ENCODE peak calls at places on chromosomes 11 and 22, in seven cellular contexts. C is transverse colon, A is psoas muscle, V is keratinocyte, Y is hepatocyte, E is brain microvascular endothelial cell, J is dorsolateral prefrontal cortex. Z is an unnamed sample.

GRCh38 chr11:15969281-15969680 is 387.1 kb downstream of the SOX6 start:
- DNase-seq in C (peak), E (peak), A (peak), Y (peak), J (peak), V (peak), Z (peak)

GRCh38 chr11:63985812-63986155 is 454 bp upstream of the OTUB1 start:
- DNase-seq in Y (no peak), V (no peak), A (no peak), J (no peak), C (peak), E (no peak), Z (no peak)

GRCh38 chr11:120028181-120028935 is 109.6 kb downstream of the TRIM29 start:
- DNase-seq in V (no peak), A (no peak), J (no peak), E (no peak), Y (no peak), C (no peak), Z (no peak)

GRCh38 chr22:50678218-50678650 is 5.6 kb downstream of the SHANK3 start:
- DNase-seq in V (no peak), A (no peak), C (no peak), Y (no peak), E (no peak), J (no peak), Z (no peak)

GRCh38 chr11:59425131-59425530 is 1.1 kb downstream of the OR5A2 start:
- DNase-seq in J (no peak), Y (no peak), C (no peak), V (no peak), E (no peak), A (no peak), Z (no peak)

GRCh38 chr11:131656179-131656838 is 285.9 kb downstream of the NTM start:
- DNase-seq in J (no peak), E (no peak), V (no peak), C (no peak), Y (no peak), A (no peak), Z (no peak)

GRCh38 chr22:47125603-47126002 is 363.2 kb downstream of the TBC1D22A start:
- DNase-seq in Y (no peak), A (no peak), V (no peak), E (no peak), J (no peak), C (no peak), Z (no peak)

GRCh38 chr22:47884775-47885174 is 1122.3 kb downstream of the TBC1D22A start:
- DNase-seq in C (no peak), V (no peak), A (no peak), Y (no peak), E (no peak), J (no peak), Z (no peak)

GRCh38 chr11:75639752-75640151 is 29.1 kb downstream of the MAP6 start:
- DNase-seq in J (peak), A (peak), C (peak), Y (peak), E (peak), V (no peak), Z (no peak)

GRCh38 chr22:24376606-24377005 is 50.8 kb upstream of the ADORA2A start:
- DNase-seq in A (no peak), J (no peak), C (no peak), E (no peak), Y (no peak), V (no peak), Z (no peak)

GRCh38 chr11:1625541-1625940 is 3.6 kb upstream of the KRTAP5-4 start:
- DNase-seq in A (no peak), Y (no peak), V (no peak), J (no peak), C (no peak), E (no peak), Z (no peak)
- H3K27ac ChIP-seq in A (no peak), Y (no peak), V (no peak), J (no peak), C (no peak), E (no peak), Z (no peak)

GRCh38 chr11:45771942-45772522 is 32.9 kb upstream of the SLC35C1 start:
- DNase-seq in E (peak), C (peak), V (no peak), J (peak), A (peak), Y (peak), Z (no peak)
- H3K27ac ChIP-seq in E (no peak), C (peak), V (no peak), J (peak), A (peak), Y (no peak), Z (no peak)

DNA sequence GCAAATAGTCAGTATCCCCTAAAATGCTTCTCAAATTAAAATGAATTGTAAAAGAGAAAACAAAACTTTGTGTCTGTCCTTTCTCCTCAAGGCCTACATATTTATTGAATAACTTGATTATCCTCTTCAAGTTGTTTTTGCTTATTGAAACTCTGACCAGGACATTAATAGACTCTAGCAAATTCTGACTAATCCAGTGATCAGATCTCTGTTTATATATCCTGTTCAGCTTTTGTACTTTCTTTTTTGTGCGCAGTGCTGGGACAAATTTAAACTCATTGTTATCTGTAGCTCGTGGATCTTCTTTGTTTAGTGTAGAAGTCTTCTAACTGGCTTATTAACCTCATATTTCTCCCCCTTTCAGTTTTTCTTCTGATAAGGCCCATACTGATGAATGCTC is 139.9 kb upstream of the SORL1-AS1 start:
- DNase-seq in J (no peak), V (no peak), A (no peak), C (no peak), E (no peak), Y (no peak), Z (no peak)
- H3K27ac ChIP-seq in J (no peak), V (no peak), A (no peak), C (peak), E (no peak), Y (no peak), Z (no peak)

GRCh38 chr11:114080769-114081168 is 21.3 kb downstream of the ZBTB16 start:
- DNase-seq in E (no peak), C (no peak), J (no peak), A (no peak), V (no peak), Y (no peak), Z (no peak)
- H3K27ac ChIP-seq in E (no peak), C (peak), J (peak), A (peak), V (no peak), Y (peak), Z (no peak)

GRCh38 chr22:36224245-36224644 is 15.1 kb downstream of the APOL2 start:
- DNase-seq in Y (no peak), J (no peak), C (no peak), A (no peak), V (no peak), E (no peak), Z (no peak)

GRCh38 chr22:36225333-36225922 is 13.9 kb downstream of the APOL2 start:
- DNase-seq in Y (no peak), E (no peak), J (no peak), C (no peak), A (no peak), V (no peak), Z (no peak)

GRCh38 chr22:36227396-36227795 is 11.9 kb downstream of the APOL2 start:
- DNase-seq in A (no peak), Y (no peak), J (no peak), V (no peak), C (no peak), E (no peak), Z (no peak)

GRCh38 chr22:36226189-36226588 is 13.1 kb downstream of the APOL2 start:
- DNase-seq in C (no peak), A (no peak), Y (no peak), V (no peak), J (no peak), E (no peak), Z (no peak)

GRCh38 chr22:36227806-36228205 is 11.5 kb downstream of the APOL2 start:
- DNase-seq in A (no peak), C (no peak), V (no peak), J (no peak), E (no peak), Y (no peak), Z (no peak)
- H3K27ac ChIP-seq in A (peak), C (no peak), V (no peak), J (no peak), E (no peak), Y (no peak), Z (no peak)

DNA sequence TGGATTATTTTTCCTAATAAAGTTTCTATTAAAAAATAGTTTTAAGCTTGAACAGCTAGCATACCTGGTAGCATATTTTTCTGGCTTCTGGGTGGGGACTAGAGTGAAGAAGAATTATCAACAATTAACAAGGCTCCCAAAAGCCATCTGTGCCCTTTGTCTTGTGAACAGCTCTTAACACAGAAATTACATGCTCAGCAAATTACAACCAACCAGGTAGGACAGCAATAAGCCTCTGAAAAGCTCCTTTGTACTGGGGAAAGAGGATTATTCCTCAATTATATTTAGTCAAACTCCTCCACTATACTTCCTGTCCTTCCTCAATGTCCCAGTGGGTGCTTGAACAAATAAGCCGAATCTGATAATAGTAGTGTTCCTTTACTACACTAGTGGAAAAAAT is 162.8 kb downstream of the RAB38 start:
- DNase-seq in E (no peak), Y (no peak), J (no peak), A (no peak), C (no peak), V (no peak), Z (no peak)
- H3K27ac ChIP-seq in E (no peak), Y (no peak), J (no peak), A (no peak), C (no peak), V (no peak), Z (no peak)

GRCh38 chr11:128691802-128692749 is 1.8 kb upstream of the FLI1 start:
- DNase-seq in J (no peak), A (no peak), E (no peak), V (no peak), Y (no peak), C (no peak), Z (no peak)
- H3K27ac ChIP-seq in J (peak), A (peak), E (peak), V (no peak), Y (peak), C (peak), Z (no peak)

GRCh38 chr11:94636388-94636787 is 69.2 kb downstream of the PIWIL4 start:
- DNase-seq in Y (no peak), V (no peak), E (no peak), A (no peak), C (no peak), J (no peak), Z (no peak)
- H3K27ac ChIP-seq in Y (no peak), V (no peak), E (no peak), A (no peak), C (no peak), J (no peak), Z (no peak)

Z was measured in epithelial cell of prostate.